ENCODE peak calls at places on chromosomes 6 and 20, in seven cellular contexts. N is tibial nerve, Z is omental fat pad, F is NB4, E is ovary, A is GM06990, K is brain microvascular endothelial cell. R is an unnamed sample.

GRCh38 chr20:47258745-47259695 is 97.5 kb downstream of the ZMYND8 start:
- DNase-seq in A (peak; percentile 42), F (no peak), N (peak; percentile 46), K (peak; percentile 66), Z (no peak), E (no peak), R (peak; percentile 69)

GRCh38 chr6:89035252-89036106 is 45.1 kb upstream of the PNRC1 start:
- DNase-seq in F (no peak), E (peak; percentile 89), N (peak; percentile 53), Z (peak; percentile 66), K (peak; percentile 64), A (no peak), R (no peak)

GRCh38 chr20:16761305-16761829 is 13.2 kb downstream of the OTOR start:
- DNase-seq in A (no peak), F (peak; percentile 77), Z (no peak), K (peak; percentile 59), N (no peak), E (peak; percentile 33), R (peak; percentile 38)

GRCh38 chr20:62902926-62903615 is 23.2 kb downstream of the DIDO1 start:
- DNase-seq in Z (no peak), A (no peak), K (peak; percentile 44), E (no peak), F (no peak), N (no peak), R (no peak)

GRCh38 chr6:25942561-25943147 is 12.2 kb upstream of the SLC17A2 start:
- DNase-seq in N (no peak), K (peak; percentile 24), E (no peak), A (no peak), Z (no peak), F (peak; percentile 69), R (peak; percentile 37)

GRCh38 chr6:6758915-6759654 is 170.6 kb downstream of the LY86 start:
- DNase-seq in F (peak; percentile 87), A (no peak), E (peak; percentile 51), Z (no peak), N (peak; percentile 29), K (peak; percentile 48), R (peak; percentile 79)

GRCh38 chr20:24977336-24977735 is 15.2 kb downstream of the APMAP start:
- DNase-seq in F (no peak), N (no peak), E (no peak), Z (no peak), K (no peak), A (no peak), R (no peak)

GRCh38 chr6:28729501-28730402 is 194.0 kb downstream of the TRIM27 start:
- DNase-seq in A (no peak), F (peak; percentile 29), K (no peak), N (no peak), Z (no peak), E (no peak), R (no peak)

GRCh38 chr6:137902721-137903120 is 35.7 kb downstream of the TNFAIP3 start:
- DNase-seq in A (no peak), E (no peak), K (no peak), Z (no peak), F (no peak), N (no peak), R (no peak)

GRCh38 chr20:45945678-45946148 is 11.2 kb downstream of the PCIF1 start:
- DNase-seq in A (no peak), N (no peak), E (peak; percentile 62), F (peak; percentile 97), Z (no peak), K (peak; percentile 76), R (no peak)

GRCh38 chr6:134288538-134289203 is 29.2 kb downstream of the SGK1 start:
- DNase-seq in Z (no peak), K (peak; percentile 85), E (no peak), A (peak; percentile 24), N (no peak), F (peak; percentile 89), R (peak; percentile 46)

GRCh38 chr6:35596448-35597442 is 84.0 kb upstream of the TULP1 start:
- DNase-seq in K (peak; percentile 75), A (no peak), E (no peak), Z (no peak), F (no peak), N (no peak), R (no peak)

GRCh38 chr6:28211840-28212509 is 13.1 kb upstream of the ZSCAN9 start:
- DNase-seq in E (no peak), F (peak; percentile 52), N (no peak), Z (no peak), A (peak; percentile 50), K (no peak), R (no peak)

GRCh38 chr6:38509713-38510112 is 130.0 kb downstream of the BTBD9 start:
- DNase-seq in N (no peak), A (no peak), Z (no peak), K (peak; percentile 74), F (no peak), E (no peak), R (no peak)

GRCh38 chr6:44217332-44218143 is 812 bp downstream of the MYMX start:
- DNase-seq in E (no peak), F (no peak), N (no peak), A (no peak), Z (no peak), K (peak; percentile 38), R (no peak)

GRCh38 chr6:146775227-146775626 is 176.5 kb downstream of the ADGB start:
- DNase-seq in A (no peak), N (no peak), Z (no peak), E (no peak), F (peak; percentile 45), K (no peak), R (no peak)

GRCh38 chr6:166418691-166419143 is 36.0 kb upstream of the MPC1 start:
- DNase-seq in N (no peak), K (no peak), A (no peak), Z (no peak), E (no peak), F (no peak), R (no peak)

GRCh38 chr6:38933426-38933825 is 115.2 kb upstream of the GLP1R start:
- DNase-seq in F (peak; percentile 39), N (no peak), A (no peak), E (no peak), Z (no peak), K (peak; percentile 42), R (no peak)

GRCh38 chr20:23009636-23010035 is 25.5 kb upstream of the SSTR4 start:
- DNase-seq in F (no peak), K (no peak), Z (no peak), A (no peak), E (no peak), N (no peak), R (no peak)

GRCh38 chr20:5056801-5057599 is 55.7 kb upstream of the SLC23A2 start:
- DNase-seq in N (no peak), A (peak; percentile 27), F (peak; percentile 90), K (peak; percentile 36), E (no peak), Z (no peak), R (peak; percentile 74)

GRCh38 chr20:1184638-1185315 is at the start of gene TMEM74B:
- DNase-seq in Z (no peak), A (no peak), N (no peak), F (no peak), K (no peak), E (no peak), R (peak; percentile 49)

GRCh38 chr6:106381871-106382270 is 21.4 kb downstream of the CRYBG1 start:
- DNase-seq in E (no peak), N (no peak), Z (no peak), A (no peak), F (peak; percentile 12), K (no peak), R (no peak)

GRCh38 chr6:50056242-50056641 is 6.5 kb upstream of the DEFB112 start:
- DNase-seq in Z (no peak), F (no peak), E (no peak), N (no peak), A (no peak), K (no peak), R (no peak)

DNA sequence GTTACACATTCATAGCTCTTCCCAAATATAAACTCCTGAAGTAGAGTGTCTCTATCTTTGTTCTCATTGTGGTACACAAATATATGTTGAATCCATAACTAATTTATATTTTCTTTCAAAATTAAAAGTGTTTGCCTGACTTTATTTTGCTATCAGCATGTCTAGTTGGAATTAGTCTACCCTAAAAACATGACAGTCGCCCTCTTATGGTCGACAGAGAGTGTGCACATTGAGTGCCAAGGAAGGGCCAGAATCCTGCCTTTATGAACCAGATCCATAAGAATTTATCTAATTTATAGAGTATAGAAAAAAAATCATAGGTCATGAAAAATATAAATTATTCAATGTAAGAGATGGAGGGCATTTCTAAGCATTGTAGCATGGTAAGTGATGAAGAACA is 12.3 kb upstream of the DEFB112 start:
- DNase-seq in K (no peak), N (no peak), E (no peak), F (peak; percentile 7), Z (no peak), A (no peak), R (no peak)
- TF ChIP-seq CTCF in K (no peak), N (no peak), E (no peak), F (peak; percentile 62), Z (no peak), A (peak; percentile 67), R (peak; percentile 16)

GRCh38 chr6:41193884-41194283 is 7.1 kb downstream of the TREML2 start:
- DNase-seq in Z (no peak), A (no peak), F (no peak), K (no peak), N (no peak), E (no peak), R (no peak)

GRCh38 chr6:41190791-41191190 is 10.2 kb downstream of the TREML2 start:
- DNase-seq in A (no peak), Z (no peak), K (no peak), F (no peak), E (no peak), N (no peak), R (no peak)

GRCh38 chr6:41193171-41193734 is 7.7 kb downstream of the TREML2 start:
- DNase-seq in E (no peak), K (no peak), A (no peak), N (no peak), Z (no peak), F (no peak), R (no peak)

GRCh38 chr6:41189968-41190367 is 11.0 kb downstream of the TREML2 start:
- DNase-seq in A (no peak), E (no peak), N (no peak), K (no peak), Z (no peak), F (no peak), R (no peak)

GRCh38 chr6:41191569-41191968 is 9.4 kb downstream of the TREML2 start:
- DNase-seq in K (no peak), E (no peak), N (no peak), A (peak; percentile 37), F (peak; percentile 68), Z (no peak), R (peak; percentile 66)
- TF ChIP-seq CTCF in K (peak; percentile 62), E (no peak), N (no peak), A (peak; percentile 65), F (peak; percentile 79), Z (no peak), R (peak; percentile 40)

DNA sequence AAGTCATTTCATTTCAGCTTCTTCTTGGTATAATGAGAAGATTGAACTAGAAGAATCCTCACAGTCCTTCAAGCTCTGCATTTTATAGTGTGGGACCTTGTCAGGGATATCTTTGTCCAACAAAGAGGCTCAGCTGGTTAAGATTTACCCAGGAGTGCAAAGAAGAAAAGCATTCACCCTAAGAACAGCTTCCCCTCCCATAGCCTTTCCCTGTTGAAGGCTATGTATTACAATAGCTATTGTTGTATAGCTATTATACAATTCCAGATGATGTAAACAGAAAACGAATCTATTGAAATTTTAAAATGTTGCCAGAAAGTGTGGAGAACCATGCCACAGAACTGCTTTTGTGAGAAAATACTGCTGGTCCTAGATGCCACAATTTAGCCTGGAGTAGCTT is 85.5 kb upstream of the CNKSR3 start:
- DNase-seq in E (no peak), F (no peak), K (no peak), Z (no peak), A (no peak), N (no peak), R (no peak)
- TF ChIP-seq CTCF in E (no peak), F (no peak), K (no peak), Z (no peak), A (no peak), N (no peak), R (no peak)

GRCh38 chr20:57022306-57022705 is 244.1 kb downstream of the BMP7 start:
- DNase-seq in N (no peak), E (no peak), F (no peak), A (no peak), K (no peak), Z (no peak), R (no peak)
- TF ChIP-seq CTCF in N (no peak), E (no peak), F (peak; percentile 9), A (no peak), K (peak; percentile 13), Z (no peak), R (no peak)